ENCODE peak calls at places on chromosomes 2 and 18, in four cellular contexts. S is heart left ventricle; B is Jurkat, Clone E6-1; K is breast epithelium. Z is an unnamed sample.

GRCh38 chr2:218281449-218281848 is 10.9 kb downstream of the TMBIM1 start:
- DNase-seq in S (no peak), B (no peak), K (peak; percentile 62), Z (no peak)

GRCh38 chr18:67525328-67526110 is 9.0 kb upstream of the DSEL start:
- DNase-seq in S (peak; percentile 55), B (no peak), K (peak; percentile 71), Z (peak; percentile 95)

GRCh38 chr18:904135-905090 is at the start of gene ADCYAP1:
- DNase-seq in S (no peak), B (no peak), K (no peak), Z (no peak)

GRCh38 chr18:10518595-10519273 is 7.1 kb upstream of the NAPG start:
- DNase-seq in S (peak; percentile 56), B (no peak), K (no peak), Z (no peak)

GRCh38 chr2:222572761-222573174 is 83.1 kb downstream of the FARSB start:
- DNase-seq in S (no peak), B (no peak), K (no peak), Z (peak; percentile 24)

GRCh38 chr2:44582363-44583008 is 220.7 kb downstream of the CAMKMT start:
- DNase-seq in S (no peak), B (no peak), K (no peak), Z (peak; percentile 38)

GRCh38 chr2:120344214-120344990 is 1.5 kb upstream of the INHBB start:
- DNase-seq in S (peak; percentile 51), B (no peak), K (peak; percentile 56), Z (no peak)

GRCh38 chr2:15718103-15718943 is 126.7 kb downstream of the DDX1 start:
- DNase-seq in S (no peak), B (no peak), K (no peak), Z (no peak)

GRCh38 chr2:129611456-129611855 is 368.0 kb upstream of the RAB6C start:
- DNase-seq in S (no peak), B (no peak), K (no peak), Z (no peak)

GRCh38 chr2:26173596-26174482 is 951 bp downstream of the GAREM2 start:
- DNase-seq in S (no peak), B (no peak), K (no peak), Z (no peak)
- H3K4me3 ChIP-seq in S (peak overlapping the region; percentile 45), B (peak overlapping the region; percentile 42), K (peak overlapping the region; percentile 72), Z (no peak overlapping the region)

DNA sequence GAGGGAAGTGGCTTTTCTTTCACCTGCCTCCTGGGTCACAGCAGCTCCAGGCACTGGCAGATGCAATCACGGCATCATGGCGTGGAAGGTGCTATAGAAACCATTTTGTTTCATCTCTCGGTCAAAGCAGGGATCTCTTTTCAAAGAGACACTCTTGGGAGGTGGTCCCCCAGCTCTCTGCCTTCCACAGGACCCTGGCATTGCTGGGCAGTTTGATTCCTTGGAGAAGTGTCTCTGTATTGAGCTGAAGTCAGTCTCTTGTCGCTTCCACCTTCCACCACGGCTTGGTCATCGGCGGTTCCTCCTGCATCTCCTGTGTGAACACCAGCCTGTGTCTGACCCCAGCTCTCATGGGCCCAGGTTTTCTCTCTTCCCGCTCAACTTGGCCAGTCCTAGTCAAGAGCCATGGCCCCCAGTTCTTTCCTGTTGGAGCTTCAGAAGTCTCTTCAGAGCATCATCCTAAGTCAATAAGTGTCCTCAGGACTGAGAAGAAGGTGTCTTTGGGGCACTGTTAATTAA is 42.3 kb upstream of the HDAC4 start:
- DNase-seq in S (no peak), B (no peak), K (no peak), Z (no peak)
- H3K4me3 ChIP-seq in S (no peak overlapping the region), B (no peak overlapping the region), K (no peak overlapping the region), Z (no peak overlapping the region)

GRCh38 chr2:84449055-84449454 is 10.0 kb downstream of the SUCLG1 start:
- DNase-seq in S (no peak), B (no peak), K (no peak), Z (no peak)
- H3K4me3 ChIP-seq in S (no peak overlapping the region), B (no peak overlapping the region), K (no peak overlapping the region), Z (no peak overlapping the region)

GRCh38 chr18:72544092-72544886 is at the start of gene CBLN2:
- DNase-seq in S (no peak), B (peak; percentile 14), K (no peak), Z (no peak)
- H3K4me3 ChIP-seq in S (no peak within 1 kb of the TSS), B (no peak within 1 kb of the TSS), K (peak within 1 kb of the TSS; percentile 61), Z (peak within 1 kb of the TSS; percentile 19)

GRCh38 chr2:66436546-66436945 is 1.6 kb downstream of the MEIS1 start:
- DNase-seq in S (no peak), B (no peak), K (no peak), Z (no peak)
- H3K4me3 ChIP-seq in S (peak overlapping the region; percentile 72), B (no peak overlapping the region), K (peak overlapping the region; percentile 77), Z (peak overlapping the region; percentile 96)

GRCh38 chr2:205929445-205930027 is 156.4 kb downstream of the INO80D start:
- DNase-seq in S (no peak), B (no peak), K (no peak), Z (no peak)
- H3K4me3 ChIP-seq in S (no peak overlapping the region), B (no peak overlapping the region), K (no peak overlapping the region), Z (no peak overlapping the region)

GRCh38 chr2:84996909-84997308 is 25.9 kb downstream of the KCMF1 start:
- DNase-seq in S (no peak), B (no peak), K (no peak), Z (no peak)

GRCh38 chr2:85001595-85001994 is 30.6 kb downstream of the KCMF1 start:
- DNase-seq in S (no peak), B (no peak), K (no peak), Z (no peak)

GRCh38 chr2:85008252-85008651 is 37.3 kb downstream of the KCMF1 start:
- DNase-seq in S (no peak), B (no peak), K (no peak), Z (no peak)

GRCh38 chr2:84999467-85000064 is 28.6 kb downstream of the KCMF1 start:
- DNase-seq in S (no peak), B (no peak), K (no peak), Z (no peak)

DNA sequence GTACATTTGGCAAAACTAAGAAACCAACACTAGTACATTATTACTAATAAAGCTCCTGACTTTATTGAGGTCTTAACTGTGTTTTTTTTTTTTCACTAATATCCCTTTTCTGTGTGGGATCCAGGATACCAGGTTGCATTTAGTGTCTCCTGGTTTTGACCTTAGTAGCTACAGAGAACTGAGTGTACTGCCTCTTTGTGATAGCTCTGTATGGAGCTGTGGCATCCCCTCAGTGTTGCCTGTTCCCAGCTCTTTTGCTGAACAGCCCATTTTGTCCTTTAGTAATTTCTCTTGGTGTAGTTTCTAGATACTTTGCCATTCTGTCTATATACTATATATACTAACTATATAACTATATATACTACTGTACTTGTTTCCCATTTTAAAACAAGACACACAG is 31.6 kb downstream of the KCMF1 start:
- DNase-seq in S (no peak), B (no peak), K (no peak), Z (no peak)
- H3K4me3 ChIP-seq in S (no peak overlapping the region), B (no peak overlapping the region), K (no peak overlapping the region), Z (no peak overlapping the region)

Z was measured in AG09309.